ENCODE peak calls at places on chromosomes 2 and 18, in eight cellular contexts. R is left ventricle myocardium superior; D is effector CD4-positive, alpha-beta T cell; M is OCI-M1; G is NCI-H774; K is posterior vena cava; Z is adipocyte; U is stimulated activated effector memory CD8-positive, alpha-beta T cell treated with anti-CD3 and anti-CD28 coated beads, Interleukin-12 subunit alpha, Interleukin-12 subunit beta, amount 100 ng/mL, for 72 hours. O is an unnamed sample.
A peak's percentile ranks its signal among the peaks of the same experiment; 100 is the strongest.

GRCh38 chr2:70598197-70598596 is 44.6 kb upstream of the TGFA start:
- DNase-seq in R (no peak), K (no peak), M (no peak), U (no peak), Z (no peak), G (no peak), D (no peak), O (no peak)

GRCh38 chr2:217610411-217610814 is 392.4 kb downstream of the TNS1 start:
- DNase-seq in U (peak; percentile 53), M (no peak), G (peak; percentile 94), K (no peak), Z (no peak), R (no peak), D (peak; percentile 16), O (no peak)

GRCh38 chr2:50863218-50863617 is 168.7 kb downstream of the NRXN1 start:
- DNase-seq in G (no peak), U (no peak), D (no peak), R (no peak), K (no peak), Z (no peak), M (no peak), O (no peak)

GRCh38 chr2:38754049-38754448 is 2.9 kb upstream of the SRSF7 start:
- DNase-seq in D (no peak), Z (no peak), K (no peak), U (no peak), G (no peak), R (no peak), M (no peak), O (no peak)

GRCh38 chr18:22913861-22914260 is 19.3 kb upstream of the RBBP8 start:
- DNase-seq in D (no peak), R (no peak), K (no peak), G (peak; percentile 76), Z (no peak), M (no peak), U (no peak), O (peak; percentile 90)

GRCh38 chr2:238700506-238701050 is 147.3 kb upstream of the TWIST2 start:
- DNase-seq in K (no peak), R (no peak), M (no peak), G (no peak), U (no peak), D (no peak), Z (no peak), O (no peak)

GRCh38 chr18:75169411-75169810 is 39.5 kb downstream of the PTGR3 start:
- DNase-seq in K (no peak), D (no peak), U (no peak), M (no peak), R (no peak), Z (no peak), G (no peak), O (no peak)

GRCh38 chr2:162234620-162235462 is 8.4 kb downstream of the FAP start:
- DNase-seq in K (no peak), M (no peak), Z (no peak), U (no peak), R (no peak), G (no peak), D (no peak), O (no peak)

GRCh38 chr2:219416938-219417337 is 1.2 kb upstream of the DES start:
- DNase-seq in Z (no peak), K (no peak), U (no peak), D (no peak), G (no peak), M (no peak), R (peak; percentile 54), O (no peak)

GRCh38 chr18:79987566-79987965 is 797 bp downstream of the TXNL4A start:
- DNase-seq in D (no peak), U (no peak), K (no peak), R (no peak), Z (peak; percentile 45), M (no peak), G (no peak), O (no peak)

GRCh38 chr18:30618567-30618966 is 424.0 kb downstream of the DSC3 start:
- DNase-seq in M (peak; percentile 8), U (no peak), Z (no peak), K (no peak), D (no peak), R (no peak), G (no peak), O (no peak)

GRCh38 chr2:207762146-207762545 is 7.6 kb downstream of the FZD5 start:
- DNase-seq in U (no peak), M (no peak), Z (peak; percentile 19), D (no peak), R (no peak), G (no peak), K (no peak), O (no peak)

GRCh38 chr18:62614499-62614898 is 91.7 kb downstream of the ZCCHC2 start:
- DNase-seq in U (no peak), M (peak; percentile 16), K (no peak), G (no peak), D (no peak), Z (no peak), R (no peak), O (no peak)

GRCh38 chr2:18440141-18440605 is 120.3 kb downstream of the RDH14 start:
- DNase-seq in D (no peak), G (no peak), R (no peak), Z (peak; percentile 36), M (no peak), U (no peak), K (no peak), O (no peak)

GRCh38 chr2:41836944-41837343 is 210.9 kb upstream of the PKDCC start:
- DNase-seq in R (no peak), G (no peak), K (no peak), Z (peak; percentile 59), M (peak; percentile 78), D (peak; percentile 4), U (no peak), O (peak; percentile 55)

GRCh38 chr2:50831666-50832065 is 200.3 kb downstream of the NRXN1 start:
- DNase-seq in M (no peak), Z (no peak), D (no peak), G (no peak), R (no peak), K (no peak), U (no peak), O (no peak)

GRCh38 chr2:226409134-226409533 is 390.5 kb downstream of the IRS1 start:
- DNase-seq in M (no peak), Z (no peak), G (no peak), R (no peak), D (no peak), U (no peak), K (no peak), O (no peak)

GRCh38 chr2:673615-674318 is 3.4 kb downstream of the TMEM18 start:
- DNase-seq in U (peak; percentile 49), K (no peak), G (no peak), Z (peak; percentile 38), D (no peak), M (no peak), R (no peak), O (no peak)

GRCh38 chr2:73516033-73516432 is 126.2 kb downstream of the NAT8 start:
- DNase-seq in D (no peak), Z (no peak), K (no peak), G (no peak), R (no peak), U (no peak), M (no peak), O (no peak)

GRCh38 chr18:74252032-74252380 is 39.8 kb downstream of the CYB5A start:
- DNase-seq in D (no peak), M (peak; percentile 53), R (no peak), K (no peak), Z (no peak), G (no peak), U (no peak), O (no peak)

GRCh38 chr2:1642066-1642861 is 102.1 kb downstream of the PXDN start:
- DNase-seq in G (no peak), D (no peak), U (no peak), K (peak; percentile 57), M (no peak), Z (no peak), R (no peak), O (no peak)

GRCh38 chr18:21735452-21736015 is 5.1 kb upstream of the MIB1 start:
- DNase-seq in M (peak; percentile 65), D (peak; percentile 29), U (no peak), R (peak; percentile 38), Z (no peak), K (no peak), G (no peak), O (peak; percentile 89)